ENCODE peak calls at places on chromosomes 4 and X, in eight cellular contexts. One of them, this sample, is unnamed.

GRCh38 chr4:18566970-18567799 is 545.6 kb upstream of the LCORL start:
- DNase-seq in transverse colon: no peak
- DNase-seq in GM23338: no peak
- DNase-seq in GM12878: no peak
- DNase-seq in SK-N-SH: no peak
- DNase-seq in stomach: peak; percentile 29
- DNase-seq in sigmoid colon: no peak
- DNase-seq in HCT116: no peak
- DNase-seq in this sample: no peak

GRCh38 chr4:152485726-152486276 is 50.1 kb downstream of the FBXW7 start:
- DNase-seq in transverse colon: no peak
- DNase-seq in GM23338: no peak
- DNase-seq in HCT116: no peak
- DNase-seq in SK-N-SH: no peak
- DNase-seq in sigmoid colon: no peak
- DNase-seq in GM12878: peak; percentile 86
- DNase-seq in stomach: no peak
- DNase-seq in this sample: no peak

GRCh38 chrX:37454537-37455285 is 105.5 kb downstream of the PRRG1 start:
- DNase-seq in GM23338: peak; percentile 25
- DNase-seq in stomach: no peak
- DNase-seq in transverse colon: peak; percentile 28
- DNase-seq in GM12878: no peak
- DNase-seq in SK-N-SH: no peak
- DNase-seq in HCT116: peak; percentile 73
- DNase-seq in sigmoid colon: no peak
- DNase-seq in this sample: no peak

GRCh38 chr4:26192921-26193894 is 127.6 kb upstream of the RBPJ start:
- DNase-seq in GM23338: no peak
- DNase-seq in GM12878: no peak
- DNase-seq in sigmoid colon: no peak
- DNase-seq in stomach: no peak
- DNase-seq in SK-N-SH: no peak
- DNase-seq in transverse colon: no peak
- DNase-seq in HCT116: no peak
- DNase-seq in this sample: no peak

GRCh38 chrX:132022115-132022862 is 813 bp upstream of the STK26 start:
- DNase-seq in GM12878: no peak
- DNase-seq in SK-N-SH: peak; percentile 19
- DNase-seq in GM23338: peak; percentile 14
- DNase-seq in transverse colon: peak; percentile 6
- DNase-seq in sigmoid colon: no peak
- DNase-seq in stomach: no peak
- DNase-seq in HCT116: no peak
- DNase-seq in this sample: no peak

GRCh38 chr4:70651864-70652506 is 14.3 kb downstream of the JCHAIN start:
- DNase-seq in HCT116: peak; percentile 52
- DNase-seq in stomach: no peak
- DNase-seq in SK-N-SH: peak; percentile 24
- DNase-seq in GM23338: peak; percentile 79
- DNase-seq in transverse colon: no peak
- DNase-seq in sigmoid colon: no peak
- DNase-seq in GM12878: no peak
- DNase-seq in this sample: no peak

GRCh38 chr4:119804404-119804803 is 175.8 kb upstream of the PDE5A start:
- DNase-seq in SK-N-SH: no peak
- DNase-seq in stomach: no peak
- DNase-seq in GM12878: no peak
- DNase-seq in GM23338: no peak
- DNase-seq in transverse colon: no peak
- DNase-seq in HCT116: no peak
- DNase-seq in sigmoid colon: no peak
- DNase-seq in this sample: no peak

GRCh38 chr4:151841107-151841506 is 80.3 kb upstream of the GATB start:
- DNase-seq in stomach: no peak
- DNase-seq in GM23338: no peak
- DNase-seq in SK-N-SH: no peak
- DNase-seq in GM12878: no peak
- DNase-seq in sigmoid colon: no peak
- DNase-seq in transverse colon: no peak
- DNase-seq in HCT116: no peak
- DNase-seq in this sample: no peak

GRCh38 chr4:185708348-185708747 is 103.6 kb downstream of the SORBS2 start:
- DNase-seq in GM12878: no peak
- DNase-seq in HCT116: no peak
- DNase-seq in transverse colon: no peak
- DNase-seq in GM23338: no peak
- DNase-seq in sigmoid colon: no peak
- DNase-seq in SK-N-SH: no peak
- DNase-seq in stomach: no peak
- DNase-seq in this sample: no peak

GRCh38 chr4:153156263-153156662 is 48.0 kb upstream of the TRIM2 start:
- DNase-seq in sigmoid colon: no peak
- DNase-seq in stomach: no peak
- DNase-seq in SK-N-SH: no peak
- DNase-seq in GM12878: no peak
- DNase-seq in GM23338: peak; percentile 71
- DNase-seq in transverse colon: no peak
- DNase-seq in HCT116: no peak
- DNase-seq in this sample: no peak

GRCh38 chr4:138537739-138538138 is 295.6 kb upstream of the SLC7A11 start:
- DNase-seq in sigmoid colon: no peak
- DNase-seq in SK-N-SH: no peak
- DNase-seq in GM23338: no peak
- DNase-seq in transverse colon: no peak
- DNase-seq in stomach: no peak
- DNase-seq in HCT116: no peak
- DNase-seq in GM12878: no peak
- DNase-seq in this sample: no peak

GRCh38 chr4:143084566-143084965 is 100.2 kb upstream of the USP38 start:
- DNase-seq in GM23338: peak; percentile 18
- DNase-seq in stomach: no peak
- DNase-seq in SK-N-SH: no peak
- DNase-seq in GM12878: no peak
- DNase-seq in HCT116: no peak
- DNase-seq in sigmoid colon: no peak
- DNase-seq in transverse colon: no peak
- DNase-seq in this sample: no peak

GRCh38 chr4:52780206-52780605 is 29.0 kb upstream of the ERVMER34-1 start:
- DNase-seq in stomach: no peak
- DNase-seq in transverse colon: no peak
- DNase-seq in sigmoid colon: no peak
- DNase-seq in HCT116: no peak
- DNase-seq in SK-N-SH: no peak
- DNase-seq in GM23338: no peak
- DNase-seq in GM12878: no peak
- DNase-seq in this sample: no peak

GRCh38 chrX:122440832-122441231 is 743.2 kb upstream of the GRIA3 start:
- DNase-seq in GM23338: no peak
- DNase-seq in sigmoid colon: no peak
- DNase-seq in GM12878: no peak
- DNase-seq in stomach: no peak
- DNase-seq in transverse colon: no peak
- DNase-seq in HCT116: no peak
- DNase-seq in SK-N-SH: no peak
- DNase-seq in this sample: no peak

GRCh38 chrX:13418126-13419091 is 98.6 kb upstream of the ATXN3L start:
- DNase-seq in sigmoid colon: no peak
- DNase-seq in HCT116: no peak
- DNase-seq in stomach: no peak
- DNase-seq in GM23338: no peak
- DNase-seq in SK-N-SH: no peak
- DNase-seq in GM12878: no peak
- DNase-seq in transverse colon: no peak
- DNase-seq in this sample: no peak

GRCh38 chr4:78220283-78220682 is 163.2 kb downstream of the FRAS1 start:
- DNase-seq in transverse colon: no peak
- DNase-seq in stomach: no peak
- DNase-seq in SK-N-SH: no peak
- DNase-seq in sigmoid colon: no peak
- DNase-seq in GM23338: no peak
- DNase-seq in GM12878: no peak
- DNase-seq in HCT116: no peak
- DNase-seq in this sample: no peak

GRCh38 chr4:168437192-168437938 is 42.9 kb downstream of the DDX60L start:
- DNase-seq in GM23338: no peak
- DNase-seq in sigmoid colon: no peak
- DNase-seq in transverse colon: no peak
- DNase-seq in stomach: no peak
- DNase-seq in SK-N-SH: no peak
- DNase-seq in HCT116: no peak
- DNase-seq in GM12878: no peak
- DNase-seq in this sample: no peak

GRCh38 chr4:168434993-168435392 is 45.3 kb downstream of the DDX60L start:
- DNase-seq in sigmoid colon: no peak
- DNase-seq in HCT116: no peak
- DNase-seq in stomach: no peak
- DNase-seq in SK-N-SH: no peak
- DNase-seq in GM12878: no peak
- DNase-seq in GM23338: no peak
- DNase-seq in transverse colon: no peak
- DNase-seq in this sample: no peak

GRCh38 chr4:168441412-168441811 is 38.9 kb downstream of the DDX60L start:
- DNase-seq in GM12878: no peak
- DNase-seq in sigmoid colon: no peak
- DNase-seq in GM23338: no peak
- DNase-seq in transverse colon: no peak
- DNase-seq in SK-N-SH: no peak
- DNase-seq in stomach: no peak
- DNase-seq in HCT116: no peak
- DNase-seq in this sample: no peak

GRCh38 chr4:168440442-168441264 is 39.6 kb downstream of the DDX60L start:
- DNase-seq in sigmoid colon: no peak
- DNase-seq in HCT116: peak; percentile 80
- DNase-seq in GM23338: no peak
- DNase-seq in GM12878: peak; percentile 21
- DNase-seq in transverse colon: no peak
- DNase-seq in stomach: no peak
- DNase-seq in SK-N-SH: no peak
- DNase-seq in this sample: no peak
- H3K4me3 ChIP-seq in sigmoid colon: no peak overlapping the region
- H3K4me3 ChIP-seq in HCT116: peak overlapping the region; percentile 43
- H3K4me3 ChIP-seq in GM23338: no peak overlapping the region
- H3K4me3 ChIP-seq in GM12878: no peak overlapping the region
- H3K4me3 ChIP-seq in transverse colon: no peak overlapping the region
- H3K4me3 ChIP-seq in stomach: no peak overlapping the region
- H3K4me3 ChIP-seq in SK-N-SH: no peak overlapping the region
- H3K4me3 ChIP-seq in this sample: no peak overlapping the region

GRCh38 chr4:16858275-16858752 is 40.1 kb downstream of the LDB2 start:
- DNase-seq in HCT116: no peak
- DNase-seq in GM23338: peak; percentile 52
- DNase-seq in stomach: no peak
- DNase-seq in sigmoid colon: no peak
- DNase-seq in SK-N-SH: no peak
- DNase-seq in transverse colon: no peak
- DNase-seq in GM12878: no peak
- DNase-seq in this sample: no peak
- TF ChIP-seq POLR2AphosphoS5 in HCT116: no peak
- TF ChIP-seq POLR2AphosphoS5 in GM23338: no peak
- TF ChIP-seq POLR2AphosphoS5 in stomach: no peak
- TF ChIP-seq POLR2AphosphoS5 in sigmoid colon: no peak
- TF ChIP-seq POLR2AphosphoS5 in SK-N-SH: no peak
- TF ChIP-seq POLR2AphosphoS5 in transverse colon: no peak
- TF ChIP-seq POLR2AphosphoS5 in GM12878: no peak
- TF ChIP-seq POLR2AphosphoS5 in this sample: no peak

GRCh38 chrX:25018682-25019081 is 2.9 kb upstream of the ARX start:
- DNase-seq in HCT116: no peak
- DNase-seq in GM23338: no peak
- DNase-seq in SK-N-SH: no peak
- DNase-seq in GM12878: no peak
- DNase-seq in transverse colon: no peak
- DNase-seq in sigmoid colon: no peak
- DNase-seq in stomach: no peak
- DNase-seq in this sample: no peak
- H3K4me1 ChIP-seq in HCT116: peaks cover 18% of the 10 kb centered on the region
- H3K4me1 ChIP-seq in GM23338: peaks cover 36% of the 10 kb centered on the region
- H3K4me1 ChIP-seq in SK-N-SH: no peaks in the 10 kb centered on the region
- H3K4me1 ChIP-seq in GM12878: no peaks in the 10 kb centered on the region
- H3K4me1 ChIP-seq in transverse colon: peaks cover 4% of the 10 kb centered on the region
- H3K4me1 ChIP-seq in sigmoid colon: peaks cover 12% of the 10 kb centered on the region
- H3K4me1 ChIP-seq in stomach: peaks cover 37% of the 10 kb centered on the region
- H3K4me1 ChIP-seq in this sample: no peaks in the 10 kb centered on the region

GRCh38 chr4:3388461-3389185 is 53.1 kb upstream of the HGFAC start:
- DNase-seq in transverse colon: no peak
- DNase-seq in GM12878: peak; percentile 77
- DNase-seq in SK-N-SH: peak; percentile 39
- DNase-seq in stomach: no peak
- DNase-seq in GM23338: no peak
- DNase-seq in HCT116: no peak
- DNase-seq in sigmoid colon: peak; percentile 71
- DNase-seq in this sample: peak; percentile 76

GRCh38 chr4:3387943-3388348 is 53.8 kb upstream of the HGFAC start:
- DNase-seq in GM23338: no peak
- DNase-seq in HCT116: no peak
- DNase-seq in SK-N-SH: peak; percentile 44
- DNase-seq in transverse colon: peak; percentile 74
- DNase-seq in sigmoid colon: peak; percentile 93
- DNase-seq in GM12878: no peak
- DNase-seq in stomach: peak; percentile 71
- DNase-seq in this sample: peak; percentile 91

GRCh38 chr4:3386486-3386885 is 55.3 kb upstream of the HGFAC start:
- DNase-seq in GM23338: no peak
- DNase-seq in stomach: no peak
- DNase-seq in GM12878: no peak
- DNase-seq in HCT116: no peak
- DNase-seq in SK-N-SH: no peak
- DNase-seq in sigmoid colon: peak; percentile 26
- DNase-seq in transverse colon: no peak
- DNase-seq in this sample: no peak

GRCh38 chr4:3385719-3386440 is 55.9 kb upstream of the HGFAC start:
- DNase-seq in GM23338: no peak
- DNase-seq in stomach: no peak
- DNase-seq in transverse colon: no peak
- DNase-seq in SK-N-SH: no peak
- DNase-seq in HCT116: no peak
- DNase-seq in GM12878: no peak
- DNase-seq in sigmoid colon: peak; percentile 48
- DNase-seq in this sample: peak; percentile 76

DNA sequence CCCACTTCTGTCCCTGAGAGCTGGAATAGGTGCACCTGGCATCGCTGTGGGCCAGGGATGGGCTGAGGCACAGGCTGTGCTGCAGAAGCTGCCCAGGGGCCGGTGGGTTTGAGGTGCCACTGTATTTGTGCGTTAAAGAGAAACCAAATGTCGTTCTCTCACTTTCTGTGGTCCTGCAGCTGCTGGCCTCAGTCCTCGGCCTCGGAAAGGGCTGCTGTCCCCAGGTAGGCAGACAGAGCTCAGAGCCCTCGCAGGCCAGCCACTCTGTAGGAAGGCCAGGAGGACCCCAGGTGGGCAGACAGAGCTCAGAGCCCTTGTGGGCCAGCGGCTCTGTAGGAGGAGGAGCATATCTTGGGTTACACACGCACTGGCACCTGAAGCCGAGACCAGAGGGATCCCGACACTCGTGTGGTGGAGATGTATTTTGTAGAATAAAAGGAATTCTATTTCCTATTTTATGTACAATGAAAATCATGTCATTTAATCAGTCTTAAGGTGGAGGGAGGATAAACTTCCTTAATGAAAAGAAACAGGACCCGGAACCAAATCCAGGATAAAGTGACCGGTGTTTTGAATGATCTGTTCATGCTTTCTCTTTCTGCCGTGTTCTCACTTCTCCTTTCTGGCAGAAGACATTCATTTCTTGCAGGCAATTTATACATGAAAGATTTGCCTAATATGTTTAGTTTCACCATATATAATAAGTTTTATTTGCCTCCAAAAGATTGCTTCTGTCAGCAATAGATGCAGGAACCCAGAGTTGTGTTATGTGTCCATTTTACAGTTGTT is 54.4 kb upstream of the HGFAC start:
- DNase-seq in GM12878: peak; percentile 57
- DNase-seq in transverse colon: no peak
- DNase-seq in sigmoid colon: peak; percentile 61
- DNase-seq in SK-N-SH: no peak
- DNase-seq in stomach: no peak
- DNase-seq in GM23338: no peak
- DNase-seq in HCT116: no peak
- DNase-seq in this sample: peak; percentile 69
- H3K4me3 ChIP-seq in GM12878: peak overlapping the region; percentile 77
- H3K4me3 ChIP-seq in transverse colon: no peak overlapping the region
- H3K4me3 ChIP-seq in sigmoid colon: no peak overlapping the region
- H3K4me3 ChIP-seq in SK-N-SH: no peak overlapping the region
- H3K4me3 ChIP-seq in stomach: peak overlapping the region; percentile 27
- H3K4me3 ChIP-seq in GM23338: no peak overlapping the region
- H3K4me3 ChIP-seq in HCT116: no peak overlapping the region
- H3K4me3 ChIP-seq in this sample: no peak overlapping the region

This sample was measured in spleen.